ENCODE peak calls at places on chromosome X, in nine cellular contexts. E is lung, Y is lower lobe of right lung, I is HCT116, D is cardiac muscle cell, W is DND-41, L is heart right ventricle, X is left lung, Z is Caco-2. U is an unnamed sample. For H3K9me3 and H3K4me1, the result is how much of the 10 kb centered on the place peaks cover.

GRCh38 chrX:63812826-63813225 is 27.8 kb upstream of the ARHGEF9 start:
- DNase-seq in Y (no peak), X (no peak), D (no peak), Z (no peak), I (no peak), W (no peak), E (no peak), L (no peak), U (no peak)

GRCh38 chrX:131081772-131082755 is 23.9 kb downstream of the ARHGAP36 start:
- DNase-seq in I (no peak), D (no peak), E (no peak), W (no peak), Y (no peak), Z (no peak), L (no peak), X (no peak), U (no peak)

GRCh38 chrX:1167918-1168481 is 44.4 kb downstream of the CRLF2 start:
- DNase-seq in W (no peak), L (no peak), D (no peak), I (no peak), E (no peak), Y (no peak), Z (no peak), X (no peak), U (no peak)

GRCh38 chrX:53266914-53267313 is 14.5 kb downstream of the IQSEC2 start:
- DNase-seq in Z (no peak), L (no peak), Y (no peak), E (no peak), D (no peak), W (no peak), X (no peak), I (no peak), U (no peak)

GRCh38 chrX:126165401-126165720 is 728 bp downstream of the DCAF12L2 start:
- DNase-seq in Y (no peak), I (no peak), L (no peak), W (no peak), X (no peak), E (no peak), Z (no peak), D (no peak), U (no peak)

GRCh38 chrX:32289356-32289755 is 922.0 kb downstream of the DMD start:
- DNase-seq in Y (no peak), D (no peak), L (no peak), I (no peak), E (no peak), W (no peak), Z (peak), X (no peak), U (no peak)

GRCh38 chrX:20221902-20222301 is 44.8 kb downstream of the RPS6KA3 start:
- DNase-seq in E (no peak), D (no peak), Z (no peak), I (no peak), Y (no peak), L (no peak), W (no peak), X (no peak), U (no peak)

GRCh38 chrX:11789809-11790208 is 31.8 kb downstream of the MSL3 start:
- DNase-seq in Z (no peak), L (no peak), Y (no peak), E (no peak), D (no peak), X (no peak), W (no peak), I (no peak), U (no peak)

GRCh38 chrX:15946783-15947550 is 92.4 kb upstream of the AP1S2 start:
- DNase-seq in I (no peak), L (no peak), E (no peak), D (no peak), Z (no peak), W (no peak), X (no peak), Y (no peak), U (no peak)

GRCh38 chrX:581717-582116 is 48.9 kb upstream of the SHOX start:
- DNase-seq in E (no peak), I (no peak), L (no peak), Y (no peak), Z (no peak), D (no peak), X (no peak), W (no peak), U (no peak)

GRCh38 chrX:43349363-43349762 is 306.7 kb upstream of the MAOA start:
- DNase-seq in L (no peak), I (peak), W (peak), D (peak), Y (no peak), Z (peak), X (peak), E (peak), U (no peak)

GRCh38 chrX:80335062-80335830 is 85.0 kb upstream of the TENT5D start:
- DNase-seq in W (no peak), E (peak), D (peak), Z (no peak), X (peak), L (no peak), Y (peak), I (no peak), U (no peak)

GRCh38 chrX:70166601-70167590 is 10.4 kb upstream of the DGAT2L6 start:
- DNase-seq in Y (no peak), Z (no peak), W (no peak), E (no peak), I (peak), D (no peak), L (no peak), X (no peak), U (no peak)

GRCh38 chrX:38465686-38466085 is 95.7 kb upstream of the TSPAN7 start:
- DNase-seq in Y (no peak), D (no peak), Z (no peak), L (no peak), W (no peak), E (no peak), X (no peak), I (no peak), U (no peak)

GRCh38 chrX:38458071-38458470 is 103.3 kb upstream of the TSPAN7 start:
- DNase-seq in Z (no peak), X (no peak), L (no peak), I (no peak), D (peak), Y (no peak), W (no peak), E (no peak), U (no peak)

GRCh38 chrX:38462257-38462656 is 99.1 kb upstream of the TSPAN7 start:
- DNase-seq in I (no peak), W (no peak), X (no peak), Y (no peak), E (no peak), D (no peak), Z (no peak), L (no peak), U (no peak)
- TF ChIP-seq CTCF in I (no peak), W (no peak), X (no peak), Y (no peak), E (no peak), D (no peak), Z (no peak), L (no peak), U (no peak)

DNA sequence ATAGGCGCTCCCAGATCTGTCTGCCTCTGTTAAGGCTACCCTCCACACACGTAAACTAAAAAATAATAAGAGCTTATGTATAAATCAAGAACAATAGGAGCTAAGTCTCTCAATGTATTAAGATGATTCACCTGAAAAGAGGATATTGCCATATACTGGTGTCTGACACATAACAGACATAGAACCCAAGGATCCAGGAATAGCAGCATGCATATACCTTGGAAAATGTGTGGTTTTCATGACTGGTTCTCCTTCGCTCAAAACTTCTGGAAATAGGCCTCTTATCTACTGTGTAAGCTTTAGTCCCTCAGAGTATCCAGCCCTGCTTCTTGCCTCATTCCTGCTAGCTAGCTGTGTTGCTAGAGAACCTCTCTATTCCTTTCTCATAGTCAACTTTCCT is 203.7 kb upstream of the SLITRK2 start:
- DNase-seq in L (no peak), X (no peak), E (no peak), I (no peak), W (no peak), D (no peak), Z (no peak), Y (no peak), U (no peak)
- H3K9me3 ChIP-seq in L (under half), X (under half), E (under half), I (under half), W (under half), D (under half), Z (under half), Y (under half), U (under half)

DNA sequence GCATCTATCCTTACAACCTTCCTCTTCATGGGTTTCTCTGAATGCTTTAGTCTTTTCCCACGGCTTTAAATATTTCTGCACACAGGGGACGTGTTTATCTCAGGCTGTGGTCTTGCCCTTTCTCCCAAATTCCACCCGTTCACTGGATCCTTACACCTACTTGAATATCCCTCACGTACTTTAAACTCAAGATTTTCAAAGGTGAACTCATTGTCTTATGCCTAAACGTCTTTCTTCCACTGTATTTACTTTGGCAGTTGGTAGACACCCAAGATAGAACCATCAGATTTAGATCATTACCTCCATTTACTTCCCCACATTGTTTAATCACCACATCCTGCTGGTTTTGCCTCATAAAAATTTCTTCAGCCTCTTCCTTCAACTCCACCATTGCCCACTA is 269.2 kb downstream of the CBLL2 start:
- DNase-seq in D (no peak), Y (no peak), L (no peak), Z (no peak), W (no peak), I (no peak), X (no peak), E (no peak), U (no peak)
- H3K4me1 ChIP-seq in D (under half), Y (under half), L (under half), Z (under half), W (under half), I (under half), X (under half), E (under half), U (under half)

GRCh38 chrX:33339219-33339618 is 127.9 kb upstream of the DMD start:
- DNase-seq in X (no peak), E (no peak), Y (no peak), I (no peak), W (no peak), D (peak), L (no peak), Z (no peak), U (no peak)

GRCh38 chrX:33330798-33331197 is 119.4 kb upstream of the DMD start:
- DNase-seq in I (no peak), D (no peak), X (no peak), E (no peak), W (no peak), L (no peak), Y (no peak), Z (no peak), U (no peak)

DNA sequence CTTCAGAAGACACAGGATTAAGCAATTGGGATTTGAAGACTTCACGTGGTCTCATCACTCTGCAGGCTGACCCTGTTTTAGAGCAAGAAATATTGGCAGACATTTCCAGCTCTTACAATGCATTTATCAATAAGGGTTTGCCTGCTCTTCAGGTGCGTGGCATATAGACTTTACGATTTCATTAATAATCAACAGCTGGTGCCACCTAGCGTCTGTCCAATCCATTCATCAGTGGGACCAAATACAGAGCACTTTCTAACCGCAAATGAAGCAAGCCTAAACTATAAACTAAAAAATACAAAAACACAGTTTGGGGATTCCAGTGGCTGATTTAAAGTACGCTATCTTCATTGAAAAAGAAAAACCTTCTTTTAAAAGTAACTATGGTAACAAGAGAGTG is 125.4 kb upstream of the DMD start:
- DNase-seq in E (no peak), Z (no peak), L (peak), W (no peak), D (peak), Y (no peak), I (no peak), X (no peak), U (no peak)
- TF ChIP-seq CTCF in E (no peak), Z (peak), L (peak), W (no peak), D (peak), Y (peak), I (no peak), X (peak), U (peak)

GRCh38 chrX:72025236-72025770 is 106.4 kb downstream of the RTL5 start:
- DNase-seq in Z (no peak), I (no peak), W (no peak), D (no peak), X (no peak), Y (no peak), E (no peak), L (no peak), U (no peak)
- H3K9me3 ChIP-seq in Z (under half), I (under half), W (under half), D (under half), X (under half), Y (under half), E (under half), L (under half), U (under half)

GRCh38 chrX:154357205-154357604 is 17.2 kb downstream of the FLNA start:
- DNase-seq in Y (no peak), E (no peak), I (no peak), Z (no peak), X (no peak), L (no peak), W (no peak), D (no peak), U (no peak)
- H3K4me1 ChIP-seq in Y (under half), E (under half), I (under half), Z (under half), X (under half), L (under half), W (under half), D (under half), U (under half)